ENCODE peak calls at places on chromosomes 12 and 14, in ten cellular contexts. D, N, G, J, L, X, Q, O, U and C are unnamed samples. For H3K4me1, the result is how much of the 10 kb centered on the place peaks cover.

GRCh38 chr14:21073921-21074320 is 3.8 kb downstream of the ARHGEF40 start:
- DNase-seq in D (no peak), N (no peak), G (no peak), J (no peak), L (no peak), X (no peak), Q (no peak), O (no peak), U (no peak), C (no peak)

GRCh38 chr12:105357162-105357691 is 26.7 kb downstream of the C12orf75 start:
- DNase-seq in D (no peak), N (no peak), G (peak), J (peak), L (no peak), X (no peak), Q (no peak), O (no peak), U (no peak), C (no peak)

GRCh38 chr12:54452628-54453027 is 20.8 kb downstream of the GTSF1 start:
- DNase-seq in D (no peak), N (peak), G (no peak), J (no peak), L (no peak), X (no peak), Q (no peak), O (no peak), U (no peak), C (no peak)

GRCh38 chr12:73301530-73301929 is 1029.4 kb downstream of the TRHDE start:
- DNase-seq in D (no peak), N (no peak), G (no peak), J (no peak), L (no peak), X (no peak), Q (no peak), O (no peak), U (no peak), C (no peak)

GRCh38 chr12:65827827-65828231 is 3.5 kb downstream of the HMGA2 start:
- DNase-seq in D (no peak), N (peak), G (peak), J (peak), L (no peak), X (no peak), Q (no peak), O (no peak), U (no peak), C (no peak)

GRCh38 chr12:48069253-48069652 is 36.6 kb downstream of the SENP1 start:
- DNase-seq in D (no peak), N (no peak), G (peak), J (peak), L (no peak), X (no peak), Q (peak), O (no peak), U (no peak), C (no peak)

GRCh38 chr12:11055306-11055705 is 6.8 kb downstream of the TAS2R46 start:
- DNase-seq in D (no peak), N (no peak), G (no peak), J (no peak), L (no peak), X (no peak), Q (no peak), O (no peak), U (no peak), C (no peak)

GRCh38 chr14:77026930-77027537 is 1.5 kb downstream of the IRF2BPL start:
- DNase-seq in D (no peak), N (peak), G (peak), J (peak), L (peak), X (peak), Q (peak), O (peak), U (peak), C (peak)

GRCh38 chr12:132582582-132583279 is 27.7 kb downstream of the LRCOL1 start:
- DNase-seq in D (no peak), N (peak), G (no peak), J (no peak), L (no peak), X (no peak), Q (no peak), O (no peak), U (no peak), C (no peak)

GRCh38 chr12:59834659-59835474 is 239.0 kb downstream of the SLC16A7 start:
- DNase-seq in D (no peak), N (no peak), G (peak), J (peak), L (no peak), X (peak), Q (no peak), O (no peak), U (no peak), C (peak)

GRCh38 chr12:105205322-105206048 is 30.5 kb downstream of the APPL2 start:
- DNase-seq in D (no peak), N (no peak), G (no peak), J (no peak), L (no peak), X (no peak), Q (no peak), O (no peak), U (peak), C (no peak)

GRCh38 chr14:102795060-102795925 is 18.0 kb downstream of the TRAF3 start:
- DNase-seq in D (peak), N (no peak), G (peak), J (peak), L (peak), X (peak), Q (peak), O (peak), U (peak), C (peak)

GRCh38 chr14:36660736-36661505 is 739 bp upstream of the PAX9 start:
- DNase-seq in D (no peak), N (no peak), G (no peak), J (no peak), L (no peak), X (no peak), Q (no peak), O (no peak), U (peak), C (no peak)

GRCh38 chr14:22791302-22791701 is 23.9 kb downstream of the SLC7A7 start:
- DNase-seq in D (no peak), N (no peak), G (peak), J (peak), L (no peak), X (no peak), Q (peak), O (no peak), U (no peak), C (no peak)

GRCh38 chr14:22487941-22488340 is 101.1 kb downstream of the DAD1 start:
- DNase-seq in D (no peak), N (no peak), G (no peak), J (no peak), L (no peak), X (no peak), Q (no peak), O (no peak), U (no peak), C (no peak)

GRCh38 chr12:114408881-114409795 is 3.2 kb upstream of the TBX5 start:
- DNase-seq in D (no peak), N (peak), G (no peak), J (peak), L (no peak), X (no peak), Q (no peak), O (no peak), U (peak), C (no peak)

GRCh38 chr12:72285861-72286260 is 13.7 kb downstream of the TRHDE start:
- DNase-seq in D (no peak), N (no peak), G (no peak), J (no peak), L (no peak), X (no peak), Q (no peak), O (no peak), U (no peak), C (no peak)

GRCh38 chr14:105092124-105092911 is 27.1 kb upstream of the GPR132 start:
- DNase-seq in D (peak), N (peak), G (peak), J (peak), L (peak), X (peak), Q (no peak), O (peak), U (peak), C (no peak)

GRCh38 chr12:74539261-74539660 is 1.6 kb downstream of the ATXN7L3B start:
- DNase-seq in D (no peak), N (no peak), G (peak), J (peak), L (no peak), X (no peak), Q (no peak), O (no peak), U (no peak), C (no peak)

GRCh38 chr12:104585448-104586055 is 128.8 kb downstream of the CHST11 start:
- DNase-seq in D (no peak), N (no peak), G (no peak), J (no peak), L (no peak), X (no peak), Q (peak), O (no peak), U (no peak), C (no peak)

GRCh38 chr14:23284654-23285529 is 1.0 kb downstream of the HOMEZ start:
- DNase-seq in D (no peak), N (no peak), G (no peak), J (peak), L (no peak), X (peak), Q (peak), O (no peak), U (no peak), C (no peak)

GRCh38 chr12:121823101-121823726 is 19.4 kb downstream of the SETD1B start:
- DNase-seq in D (no peak), N (peak), G (no peak), J (no peak), L (no peak), X (no peak), Q (no peak), O (no peak), U (no peak), C (no peak)

GRCh38 chr12:54301428-54302045 is 722 bp upstream of the NFE2 start:
- DNase-seq in D (no peak), N (peak), G (peak), J (no peak), L (no peak), X (no peak), Q (no peak), O (no peak), U (no peak), C (no peak)

GRCh38 chr14:33463731-33464130 is 487.1 kb downstream of the EGLN3 start:
- DNase-seq in D (no peak), N (no peak), G (no peak), J (no peak), L (no peak), X (no peak), Q (no peak), O (no peak), U (no peak), C (no peak)

GRCh38 chr14:92160619-92161018 is 38.9 kb downstream of the CPSF2 start:
- DNase-seq in D (no peak), N (no peak), G (no peak), J (peak), L (no peak), X (no peak), Q (peak), O (no peak), U (no peak), C (no peak)

GRCh38 chr12:102481705-102482104 is 1.3 kb upstream of the IGF1 start:
- DNase-seq in D (no peak), N (no peak), G (no peak), J (no peak), L (no peak), X (no peak), Q (no peak), O (no peak), U (no peak), C (no peak)

GRCh38 chr12:42510823-42511222 is 78.7 kb downstream of the PRICKLE1 start:
- DNase-seq in D (no peak), N (peak), G (no peak), J (no peak), L (no peak), X (no peak), Q (no peak), O (no peak), U (no peak), C (no peak)

DNA sequence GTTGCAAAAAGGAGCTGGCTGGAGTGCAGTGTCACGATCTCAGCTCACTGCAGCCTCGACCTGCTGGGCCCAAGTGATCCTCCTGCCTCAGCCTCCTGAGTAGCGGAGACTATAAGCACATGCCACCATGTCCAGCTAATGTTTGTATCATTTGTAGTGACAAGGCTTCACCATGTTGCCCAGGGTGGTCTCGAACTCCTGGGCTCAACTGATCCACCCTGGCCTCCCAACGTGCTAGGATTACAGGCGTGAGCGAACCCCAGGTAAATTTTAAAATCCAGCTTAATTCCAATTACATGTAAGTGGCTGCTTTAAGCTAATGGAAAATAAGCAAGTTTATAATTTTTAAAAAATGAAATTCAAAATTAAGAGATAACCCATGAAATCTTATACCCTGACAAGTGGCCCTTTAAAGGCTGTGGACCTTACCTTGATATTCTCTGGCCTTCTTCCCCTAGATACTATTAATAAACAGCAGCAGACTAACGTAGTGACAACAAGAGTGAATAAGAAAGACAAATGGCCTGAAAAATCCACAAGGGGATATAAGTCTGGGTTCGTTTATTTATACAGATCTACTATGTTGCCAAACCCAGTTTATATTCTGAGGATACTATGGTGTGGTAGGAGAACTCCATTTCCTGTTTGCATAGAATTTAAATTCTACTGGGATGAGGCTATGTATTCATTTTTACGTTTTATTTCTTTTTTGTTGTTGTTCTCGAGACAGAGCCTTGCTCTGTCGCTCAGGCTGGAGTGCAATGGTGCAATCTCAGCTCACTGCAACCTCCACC is 25.6 kb upstream of the SLC2A3 start:
- DNase-seq in D (no peak), N (no peak), G (no peak), J (no peak), L (no peak), X (no peak), Q (no peak), O (no peak), U (no peak), C (no peak)
- H3K4me3 ChIP-seq in D (peak), N (peak), G (no peak), J (peak), L (peak), X (peak), Q (no peak), O (peak), U (no peak), C (peak)

DNA sequence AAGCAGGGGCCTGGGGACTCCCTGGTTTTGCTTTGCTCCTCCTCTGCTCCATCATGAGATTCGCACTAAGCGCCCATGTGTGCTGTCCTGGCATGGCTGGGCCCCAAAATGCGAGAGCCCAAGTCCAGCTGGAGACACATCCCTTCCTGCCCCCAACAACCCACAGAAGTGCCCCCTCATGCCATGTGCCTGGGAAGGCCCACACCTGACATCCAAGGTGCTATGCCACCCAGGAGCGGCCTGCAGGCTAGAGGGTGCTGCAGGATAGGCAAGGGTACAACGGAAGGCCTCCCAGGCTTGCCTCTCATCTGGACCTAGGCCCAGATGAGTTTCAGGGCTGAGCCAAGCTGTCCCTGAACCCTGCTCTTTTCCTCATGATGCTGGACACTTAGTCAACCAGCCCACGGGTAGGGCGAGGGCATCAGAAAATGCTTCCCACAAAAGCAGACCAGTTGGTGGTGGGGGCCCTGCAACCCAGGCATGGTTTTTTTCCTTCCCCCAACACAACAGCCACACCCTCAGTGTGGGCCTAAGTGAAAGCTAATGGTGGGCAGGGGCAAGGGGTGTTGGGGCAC is 13.2 kb upstream of the KRT80 start:
- DNase-seq in D (no peak), N (peak), G (no peak), J (no peak), L (no peak), X (no peak), Q (no peak), O (peak), U (no peak), C (no peak)
- H3K4me1 ChIP-seq in D (under half), N (under half), G (half or more), J (half or more), L (under half), X (under half), Q (half or more), O (under half), U (under half), C (under half)

GRCh38 chr12:12521923-12522322 is 40.7 kb downstream of the DUSP16 start:
- DNase-seq in D (no peak), N (no peak), G (no peak), J (no peak), L (no peak), X (no peak), Q (no peak), O (no peak), U (no peak), C (no peak)
- H3K27ac ChIP-seq in D (no peak), N (no peak), G (no peak), J (no peak), L (no peak), X (no peak), Q (no peak), O (no peak), U (no peak), C (no peak)

GRCh38 chr12:124515981-124516380 is 51.4 kb downstream of the NCOR2 start:
- DNase-seq in D (no peak), N (no peak), G (no peak), J (no peak), L (peak), X (no peak), Q (no peak), O (no peak), U (peak), C (no peak)

GRCh38 chr12:124513297-124513867 is 54.0 kb downstream of the NCOR2 start:
- DNase-seq in D (no peak), N (peak), G (peak), J (no peak), L (no peak), X (no peak), Q (no peak), O (no peak), U (no peak), C (no peak)

GRCh38 chr12:124514145-124514995 is 53.0 kb downstream of the NCOR2 start:
- DNase-seq in D (no peak), N (no peak), G (no peak), J (no peak), L (no peak), X (no peak), Q (no peak), O (no peak), U (no peak), C (no peak)

GRCh38 chr12:124516850-124517249 is 50.6 kb downstream of the NCOR2 start:
- DNase-seq in D (no peak), N (no peak), G (no peak), J (no peak), L (no peak), X (no peak), Q (no peak), O (no peak), U (no peak), C (no peak)

GRCh38 chr12:124514996-124515932 is 52.1 kb downstream of the NCOR2 start:
- DNase-seq in D (no peak), N (no peak), G (no peak), J (no peak), L (no peak), X (no peak), Q (no peak), O (no peak), U (no peak), C (no peak)
- H3K4me3 ChIP-seq in D (no peak), N (no peak), G (no peak), J (no peak), L (no peak), X (no peak), Q (no peak), O (no peak), U (no peak), C (no peak)

GRCh38 chr12:55757701-55758100 is 14.8 kb downstream of the GDF11 start:
- DNase-seq in D (no peak), N (no peak), G (no peak), J (no peak), L (no peak), X (no peak), Q (no peak), O (no peak), U (no peak), C (no peak)
- H3K4me1 ChIP-seq in D (under half), N (under half), G (under half), J (under half), L (under half), X (under half), Q (under half), O (under half), U (under half), C (under half)

DNA sequence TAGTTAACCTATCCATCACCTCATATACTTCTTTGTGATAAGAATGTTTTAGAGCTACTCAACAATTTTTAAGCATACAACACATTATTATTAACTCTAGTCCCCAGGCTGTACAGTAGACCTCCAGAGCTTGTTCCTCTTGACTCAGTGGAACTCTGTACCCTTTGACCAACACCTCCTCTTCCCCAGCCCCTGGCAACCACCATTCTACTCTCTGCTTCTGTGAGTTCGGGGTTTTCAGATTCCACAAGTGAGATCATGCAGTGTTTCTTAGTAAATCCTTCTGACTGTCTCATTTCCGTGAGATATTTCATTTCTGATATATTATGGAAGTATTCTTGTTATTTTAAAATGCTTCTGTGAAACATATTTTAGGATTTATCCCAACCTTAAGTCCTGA is 200.7 kb downstream of the PCNX1 start:
- DNase-seq in D (no peak), N (no peak), G (no peak), J (no peak), L (no peak), X (no peak), Q (no peak), O (no peak), U (no peak), C (no peak)
- H3K27ac ChIP-seq in D (no peak), N (no peak), G (no peak), J (no peak), L (no peak), X (no peak), Q (no peak), O (no peak), U (no peak), C (no peak)

DNA sequence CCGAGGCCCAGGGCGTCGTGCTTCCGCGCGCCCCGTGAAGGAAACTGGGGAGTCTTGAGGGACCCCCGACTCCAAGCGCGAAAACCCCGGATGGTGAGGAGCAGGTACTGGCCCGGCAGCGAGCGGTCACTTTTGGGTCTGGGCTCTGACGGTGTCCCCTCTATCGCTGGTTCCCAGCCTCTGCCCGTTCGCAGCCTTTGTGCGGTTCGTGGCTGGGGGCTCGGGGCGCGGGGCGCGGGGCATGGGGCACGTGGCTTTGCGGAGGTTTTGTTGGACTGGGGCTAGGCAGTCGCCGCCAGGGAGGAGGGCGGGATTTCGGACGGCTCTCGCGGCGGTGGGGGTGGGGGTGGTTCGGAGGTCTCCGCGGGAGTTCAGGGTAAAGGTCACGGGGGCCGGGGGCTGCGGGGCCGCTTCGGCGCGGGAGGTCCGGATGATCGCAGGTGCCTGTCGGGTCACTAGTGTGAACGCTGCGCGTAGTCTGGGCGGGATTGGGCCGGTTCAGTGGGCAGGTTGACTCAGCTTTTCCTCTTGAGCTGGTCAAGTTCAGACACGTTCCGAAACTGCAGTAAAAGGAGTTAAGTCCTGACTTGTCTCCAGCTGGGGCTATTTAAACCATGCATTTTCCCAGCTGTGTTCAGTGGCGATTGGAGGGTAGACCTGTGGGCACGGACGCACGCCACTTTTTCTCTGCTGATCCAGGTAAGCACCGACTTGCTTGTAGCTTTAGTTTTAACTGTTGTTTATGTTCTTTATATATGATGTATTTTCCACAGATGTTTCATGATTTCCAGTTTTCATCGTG is 612 bp downstream of the MDM2 start:
- DNase-seq in D (peak), N (peak), G (peak), J (peak), L (peak), X (peak), Q (peak), O (peak), U (peak), C (peak)
- H3K4me3 ChIP-seq in D (peak), N (peak), G (peak), J (peak), L (peak), X (peak), Q (peak), O (peak), U (peak), C (peak)